ENCODE peak calls at places on chromosome 22, in ten cellular contexts. T is PC-9; W is NCI-H510A; C is stimulated activated CD8-positive, alpha-beta memory T cell treated with anti-CD3 and anti-CD28 coated beads, Interleukin-2, amount 100 ng/mL, for 1 hour; K is T47D; Q is GM19239; G is lower lobe of right lung; V is WTC11; F is NCI-H460; P is bronchial epithelial cell. U is an unnamed sample.

GRCh38 chr22:45968003-45968650 is 8.8 kb downstream of the WNT7B start:
- DNase-seq in V (no peak), W (no peak), F (no peak), T (no peak), Q (no peak), C (no peak), P (no peak), G (no peak), K (no peak), U (no peak)

GRCh38 chr22:20008221-20008995 is 8.2 kb downstream of the ARVCF start:
- DNase-seq in Q (no peak), W (no peak), K (no peak), C (no peak), G (no peak), F (no peak), T (no peak), V (no peak), P (no peak), U (no peak)

GRCh38 chr22:40247976-40248375 is 70.3 kb downstream of the TNRC6B start:
- DNase-seq in Q (no peak), G (no peak), P (no peak), W (no peak), T (no peak), K (no peak), F (no peak), C (peak; percentile 24), V (no peak), U (peak; percentile 36)

GRCh38 chr22:27810566-27810965 is 9.0 kb upstream of the MN1 start:
- DNase-seq in F (no peak), T (no peak), G (no peak), P (no peak), K (no peak), Q (no peak), W (no peak), V (no peak), C (no peak), U (no peak)

GRCh38 chr22:22045576-22046335 is 63.2 kb upstream of the TOP3B start:
- DNase-seq in W (no peak), F (no peak), G (no peak), Q (no peak), V (no peak), P (no peak), K (no peak), C (no peak), T (no peak), U (no peak)

GRCh38 chr22:35186492-35186891 is 70.8 kb upstream of the HMGXB4 start:
- DNase-seq in K (no peak), V (no peak), C (no peak), T (no peak), G (no peak), F (no peak), Q (no peak), W (no peak), P (no peak), U (no peak)

GRCh38 chr22:29205598-29206371 is at the start of gene EMID1:
- DNase-seq in F (no peak), G (peak; percentile 59), C (no peak), V (peak; percentile 58), K (peak; percentile 37), T (no peak), Q (no peak), P (no peak), W (no peak), U (no peak)

GRCh38 chr22:36311386-36312085 is 58.6 kb downstream of the APOL1 start:
- DNase-seq in C (no peak), G (no peak), P (no peak), F (no peak), Q (no peak), K (no peak), T (peak; percentile 78), V (no peak), W (no peak), U (no peak)

GRCh38 chr22:25987948-25988347 is 181.3 kb upstream of the SEZ6L start:
- DNase-seq in F (no peak), P (no peak), Q (no peak), T (no peak), V (no peak), G (no peak), K (no peak), W (no peak), C (no peak), U (no peak)

GRCh38 chr22:48858856-48859255 is 968.8 kb downstream of the BRD1 start:
- DNase-seq in C (no peak), V (no peak), K (no peak), P (no peak), Q (no peak), G (no peak), W (no peak), T (no peak), F (no peak), U (no peak)

GRCh38 chr22:30867746-30868662 is 100.6 kb downstream of the MORC2 start:
- DNase-seq in W (no peak), F (no peak), G (peak; percentile 30), T (no peak), P (no peak), Q (no peak), C (no peak), K (no peak), V (no peak), U (no peak)

GRCh38 chr22:21450320-21450831 is 16.8 kb upstream of the TMEM191C start:
- DNase-seq in T (no peak), K (no peak), F (no peak), W (no peak), P (no peak), Q (no peak), C (no peak), V (peak; percentile 45), G (peak; percentile 44), U (no peak)

GRCh38 chr22:42313204-42313603 is 42.8 kb upstream of the TCF20 start:
- DNase-seq in F (no peak), W (no peak), G (no peak), T (no peak), V (no peak), K (no peak), P (no peak), Q (no peak), C (no peak), U (no peak)

GRCh38 chr22:27880778-27881394 is 38.2 kb downstream of the PITPNB start:
- DNase-seq in K (peak; percentile 69), F (peak; percentile 44), V (no peak), W (no peak), C (no peak), G (no peak), P (peak; percentile 66), T (peak; percentile 42), Q (no peak), U (no peak)

GRCh38 chr22:26435327-26436093 is 6.5 kb downstream of the ASPHD2 start:
- DNase-seq in W (no peak), K (no peak), T (no peak), V (no peak), F (no peak), C (no peak), G (no peak), Q (no peak), P (no peak), U (no peak)

GRCh38 chr22:30969532-30970355 is 679 bp downstream of the TUG1 start:
- DNase-seq in G (no peak), C (peak; percentile 9), K (peak; percentile 44), Q (peak; percentile 33), T (no peak), F (no peak), V (no peak), P (peak; percentile 25), W (no peak), U (peak; percentile 14)

GRCh38 chr22:19971276-19972124 is 29.9 kb upstream of the TXNRD2 start:
- DNase-seq in C (no peak), G (peak; percentile 69), V (no peak), T (no peak), P (no peak), F (no peak), K (no peak), W (no peak), Q (no peak), U (no peak)

GRCh38 chr22:24125942-24126341 is 55.3 kb upstream of the SUSD2 start:
- DNase-seq in V (no peak), G (no peak), K (no peak), F (no peak), W (no peak), P (no peak), T (no peak), Q (no peak), C (no peak), U (no peak)

GRCh38 chr22:36334838-36335603 is 52.7 kb downstream of the MYH9 start:
- DNase-seq in F (no peak), G (no peak), K (no peak), V (no peak), T (peak; percentile 71), C (no peak), W (no peak), Q (no peak), P (peak; percentile 59), U (no peak)

GRCh38 chr22:27804683-27805297 is 3.2 kb upstream of the MN1 start:
- DNase-seq in V (peak; percentile 77), C (peak; percentile 3), W (no peak), F (peak; percentile 66), K (peak; percentile 60), P (peak; percentile 41), G (no peak), T (peak; percentile 52), Q (peak; percentile 71), U (peak; percentile 14)

GRCh38 chr22:19875531-19876313 is 21.0 kb upstream of the GNB1L start:
- DNase-seq in P (no peak), C (no peak), K (no peak), G (peak; percentile 45), W (no peak), T (no peak), V (peak; percentile 7), F (peak; percentile 47), Q (no peak), U (no peak)

GRCh38 chr22:46220921-46221320 is 29.2 kb downstream of the CDPF1 start:
- DNase-seq in W (no peak), F (no peak), T (no peak), Q (no peak), K (no peak), G (no peak), P (no peak), C (no peak), V (no peak), U (no peak)

GRCh38 chr22:35053060-35053835 is 12.7 kb upstream of the ISX start:
- DNase-seq in W (no peak), C (no peak), V (no peak), F (no peak), K (no peak), T (no peak), Q (no peak), P (no peak), G (no peak), U (no peak)

GRCh38 chr22:37328017-37328416 is 45.7 kb downstream of the CYTH4 start:
- DNase-seq in F (no peak), Q (no peak), W (no peak), G (no peak), V (no peak), C (no peak), P (peak; percentile 93), K (no peak), T (peak; percentile 97), U (no peak)

GRCh38 chr22:20154602-20155183 is 3.8 kb upstream of the CCDC188 start:
- DNase-seq in F (no peak), Q (no peak), P (no peak), T (no peak), V (no peak), C (no peak), W (peak; percentile 42), K (no peak), G (no peak), U (no peak)

U was measured in activated T-helper 1 cell treated with anti-CD3 and anti-CD28 coated beads, Interleukin-2, amount 50 U/mL, for 16 hours.